ENCODE peak calls at places on chromosomes 4 and X, in nine cellular contexts. One of them, this sample, is unnamed.

GRCh38 chr4:145904413-145905177 is 34.0 kb downstream of the ZNF827 start:
- DNase-seq in endothelial cell: no peak
- DNase-seq in stimulated activated CD4-positive, alpha-beta T cell treated with anti-CD3 and anti-CD28 coated beads, Interleukin-2, amount 100 ng/mL, for 4 hours: no peak
- DNase-seq in Right ventricle myocardium superior: no peak
- DNase-seq in activated CD4-positive, alpha-beta memory T cell treated with anti-CD3 and anti-CD28 coated beads, Interleukin-2, amount 10 ng/mL, durations not matched to agents 7 days and 5 days: no peak
- DNase-seq in BJ: no peak
- DNase-seq in lower lobe of right lung: no peak
- DNase-seq in T-helper 1 cell: no peak
- DNase-seq in NCI-H1092: no peak
- DNase-seq in this sample: no peak

GRCh38 chr4:102585329-102585728 is 84.2 kb downstream of the NFKB1 start:
- DNase-seq in endothelial cell: no peak
- DNase-seq in stimulated activated CD4-positive, alpha-beta T cell treated with anti-CD3 and anti-CD28 coated beads, Interleukin-2, amount 100 ng/mL, for 4 hours: no peak
- DNase-seq in Right ventricle myocardium superior: no peak
- DNase-seq in activated CD4-positive, alpha-beta memory T cell treated with anti-CD3 and anti-CD28 coated beads, Interleukin-2, amount 10 ng/mL, durations not matched to agents 7 days and 5 days: no peak
- DNase-seq in BJ: no peak
- DNase-seq in lower lobe of right lung: no peak
- DNase-seq in T-helper 1 cell: peak
- DNase-seq in NCI-H1092: no peak
- DNase-seq in this sample: no peak

GRCh38 chrX:47164420-47164819 is 19.4 kb downstream of the RBM10 start:
- DNase-seq in endothelial cell: no peak
- DNase-seq in stimulated activated CD4-positive, alpha-beta T cell treated with anti-CD3 and anti-CD28 coated beads, Interleukin-2, amount 100 ng/mL, for 4 hours: no peak
- DNase-seq in Right ventricle myocardium superior: no peak
- DNase-seq in activated CD4-positive, alpha-beta memory T cell treated with anti-CD3 and anti-CD28 coated beads, Interleukin-2, amount 10 ng/mL, durations not matched to agents 7 days and 5 days: no peak
- DNase-seq in BJ: no peak
- DNase-seq in lower lobe of right lung: no peak
- DNase-seq in T-helper 1 cell: no peak
- DNase-seq in NCI-H1092: no peak
- DNase-seq in this sample: no peak

GRCh38 chr4:38815879-38816782 is 11.5 kb upstream of the TLR1 start:
- DNase-seq in endothelial cell: no peak
- DNase-seq in stimulated activated CD4-positive, alpha-beta T cell treated with anti-CD3 and anti-CD28 coated beads, Interleukin-2, amount 100 ng/mL, for 4 hours: no peak
- DNase-seq in Right ventricle myocardium superior: no peak
- DNase-seq in activated CD4-positive, alpha-beta memory T cell treated with anti-CD3 and anti-CD28 coated beads, Interleukin-2, amount 10 ng/mL, durations not matched to agents 7 days and 5 days: no peak
- DNase-seq in BJ: no peak
- DNase-seq in lower lobe of right lung: no peak
- DNase-seq in T-helper 1 cell: no peak
- DNase-seq in NCI-H1092: no peak
- DNase-seq in this sample: no peak

GRCh38 chr4:8836664-8837171 is 34.9 kb downstream of the HMX1 start:
- DNase-seq in endothelial cell: no peak
- DNase-seq in stimulated activated CD4-positive, alpha-beta T cell treated with anti-CD3 and anti-CD28 coated beads, Interleukin-2, amount 100 ng/mL, for 4 hours: no peak
- DNase-seq in Right ventricle myocardium superior: peak
- DNase-seq in activated CD4-positive, alpha-beta memory T cell treated with anti-CD3 and anti-CD28 coated beads, Interleukin-2, amount 10 ng/mL, durations not matched to agents 7 days and 5 days: no peak
- DNase-seq in BJ: no peak
- DNase-seq in lower lobe of right lung: peak
- DNase-seq in T-helper 1 cell: no peak
- DNase-seq in NCI-H1092: no peak
- DNase-seq in this sample: no peak

GRCh38 chr4:166008510-166008909 is 135.5 kb downstream of the TLL1 start:
- DNase-seq in endothelial cell: no peak
- DNase-seq in stimulated activated CD4-positive, alpha-beta T cell treated with anti-CD3 and anti-CD28 coated beads, Interleukin-2, amount 100 ng/mL, for 4 hours: no peak
- DNase-seq in Right ventricle myocardium superior: no peak
- DNase-seq in activated CD4-positive, alpha-beta memory T cell treated with anti-CD3 and anti-CD28 coated beads, Interleukin-2, amount 10 ng/mL, durations not matched to agents 7 days and 5 days: no peak
- DNase-seq in BJ: no peak
- DNase-seq in lower lobe of right lung: no peak
- DNase-seq in T-helper 1 cell: no peak
- DNase-seq in NCI-H1092: no peak
- DNase-seq in this sample: no peak

GRCh38 chr4:48813984-48814383 is 16.9 kb upstream of the OCIAD1 start:
- DNase-seq in endothelial cell: no peak
- DNase-seq in stimulated activated CD4-positive, alpha-beta T cell treated with anti-CD3 and anti-CD28 coated beads, Interleukin-2, amount 100 ng/mL, for 4 hours: no peak
- DNase-seq in Right ventricle myocardium superior: no peak
- DNase-seq in activated CD4-positive, alpha-beta memory T cell treated with anti-CD3 and anti-CD28 coated beads, Interleukin-2, amount 10 ng/mL, durations not matched to agents 7 days and 5 days: no peak
- DNase-seq in BJ: no peak
- DNase-seq in lower lobe of right lung: no peak
- DNase-seq in T-helper 1 cell: no peak
- DNase-seq in NCI-H1092: peak
- DNase-seq in this sample: peak

GRCh38 chr4:180840142-180840541 is 1403.1 kb upstream of the TENM3 start:
- DNase-seq in endothelial cell: no peak
- DNase-seq in stimulated activated CD4-positive, alpha-beta T cell treated with anti-CD3 and anti-CD28 coated beads, Interleukin-2, amount 100 ng/mL, for 4 hours: no peak
- DNase-seq in Right ventricle myocardium superior: no peak
- DNase-seq in activated CD4-positive, alpha-beta memory T cell treated with anti-CD3 and anti-CD28 coated beads, Interleukin-2, amount 10 ng/mL, durations not matched to agents 7 days and 5 days: no peak
- DNase-seq in BJ: no peak
- DNase-seq in lower lobe of right lung: no peak
- DNase-seq in T-helper 1 cell: no peak
- DNase-seq in NCI-H1092: no peak
- DNase-seq in this sample: no peak

GRCh38 chr4:7217039-7217438 is 24.7 kb downstream of the SORCS2 start:
- DNase-seq in endothelial cell: no peak
- DNase-seq in stimulated activated CD4-positive, alpha-beta T cell treated with anti-CD3 and anti-CD28 coated beads, Interleukin-2, amount 100 ng/mL, for 4 hours: no peak
- DNase-seq in Right ventricle myocardium superior: no peak
- DNase-seq in activated CD4-positive, alpha-beta memory T cell treated with anti-CD3 and anti-CD28 coated beads, Interleukin-2, amount 10 ng/mL, durations not matched to agents 7 days and 5 days: no peak
- DNase-seq in BJ: no peak
- DNase-seq in lower lobe of right lung: no peak
- DNase-seq in T-helper 1 cell: no peak
- DNase-seq in NCI-H1092: no peak
- DNase-seq in this sample: no peak

GRCh38 chrX:102029026-102029425 is 96.5 kb upstream of the TCEAL2 start:
- DNase-seq in endothelial cell: no peak
- DNase-seq in stimulated activated CD4-positive, alpha-beta T cell treated with anti-CD3 and anti-CD28 coated beads, Interleukin-2, amount 100 ng/mL, for 4 hours: no peak
- DNase-seq in Right ventricle myocardium superior: no peak
- DNase-seq in activated CD4-positive, alpha-beta memory T cell treated with anti-CD3 and anti-CD28 coated beads, Interleukin-2, amount 10 ng/mL, durations not matched to agents 7 days and 5 days: no peak
- DNase-seq in BJ: no peak
- DNase-seq in lower lobe of right lung: no peak
- DNase-seq in T-helper 1 cell: no peak
- DNase-seq in NCI-H1092: no peak
- DNase-seq in this sample: no peak

GRCh38 chrX:32185160-32185559 is 1026.2 kb downstream of the DMD start:
- DNase-seq in endothelial cell: no peak
- DNase-seq in stimulated activated CD4-positive, alpha-beta T cell treated with anti-CD3 and anti-CD28 coated beads, Interleukin-2, amount 100 ng/mL, for 4 hours: no peak
- DNase-seq in Right ventricle myocardium superior: no peak
- DNase-seq in activated CD4-positive, alpha-beta memory T cell treated with anti-CD3 and anti-CD28 coated beads, Interleukin-2, amount 10 ng/mL, durations not matched to agents 7 days and 5 days: no peak
- DNase-seq in BJ: no peak
- DNase-seq in lower lobe of right lung: no peak
- DNase-seq in T-helper 1 cell: no peak
- DNase-seq in NCI-H1092: no peak
- DNase-seq in this sample: no peak

GRCh38 chr4:15947684-15948083 is 9.1 kb upstream of the FGFBP1 start:
- DNase-seq in endothelial cell: no peak
- DNase-seq in stimulated activated CD4-positive, alpha-beta T cell treated with anti-CD3 and anti-CD28 coated beads, Interleukin-2, amount 100 ng/mL, for 4 hours: no peak
- DNase-seq in Right ventricle myocardium superior: no peak
- DNase-seq in activated CD4-positive, alpha-beta memory T cell treated with anti-CD3 and anti-CD28 coated beads, Interleukin-2, amount 10 ng/mL, durations not matched to agents 7 days and 5 days: no peak
- DNase-seq in BJ: no peak
- DNase-seq in lower lobe of right lung: no peak
- DNase-seq in T-helper 1 cell: no peak
- DNase-seq in NCI-H1092: no peak
- DNase-seq in this sample: no peak

This sample was measured in NCI-H1105 treated with DMSO at 0.1 percent for 48 hours.